ENCODE peak calls at places on chromosomes 11 and 22, in four cellular contexts. A is GM12878; Z is activated T-helper 9 cell treated with anti-CD3 and anti-CD28 coated beads, Interleukin-2, amount 50 U/mL, for 16 hours; Y is fibroblast of pulmonary artery. F is an unnamed sample.

GRCh38 chr11:9922806-9923205 is 258.9 kb downstream of the SWAP70 start:
- DNase-seq in A (no peak), Z (no peak), Y (peak), F (peak)

GRCh38 chr11:80873309-80873999 is 1432.6 kb upstream of the TENM4 start:
- DNase-seq in A (peak), Z (no peak), Y (peak), F (peak)

GRCh38 chr11:83865636-83866461 is 579.7 kb upstream of the CCDC90B start:
- DNase-seq in A (no peak), Z (no peak), Y (peak), F (peak)

GRCh38 chr22:41517172-41518047 is 26.9 kb downstream of the POLR3H start:
- DNase-seq in A (no peak), Z (no peak), Y (peak), F (peak)

GRCh38 chr22:22460060-22460459 is 48.5 kb downstream of the ZNF280B start:
- DNase-seq in A (no peak), Z (no peak), Y (no peak), F (no peak)

GRCh38 chr22:23856721-23857605 is 712 bp upstream of the SLC2A11 start:
- DNase-seq in A (no peak), Z (no peak), Y (peak), F (no peak)

GRCh38 chr11:8228206-8228605 is 35.5 kb downstream of the LMO1 start:
- DNase-seq in A (no peak), Z (no peak), Y (no peak), F (no peak)

GRCh38 chr22:25622011-25622410 is 57.5 kb downstream of the GRK3 start:
- DNase-seq in A (no peak), Z (no peak), Y (peak), F (no peak)

GRCh38 chr11:14310696-14311095 is 48.3 kb downstream of the RRAS2 start:
- DNase-seq in A (no peak), Z (no peak), Y (peak), F (no peak)

GRCh38 chr11:20529757-20530156 is 69.7 kb upstream of the SLC6A5 start:
- DNase-seq in A (no peak), Z (no peak), Y (no peak), F (peak)

GRCh38 chr22:33467718-33468117 is 409.5 kb upstream of the SYN3 start:
- DNase-seq in A (no peak), Z (no peak), Y (peak), F (no peak)

GRCh38 chr11:78938036-78938435 is 363.4 kb upstream of the NARS2 start:
- DNase-seq in A (no peak), Z (no peak), Y (no peak), F (no peak)

GRCh38 chr22:18031670-18032454 is 7.5 kb upstream of the MICAL3 start:
- DNase-seq in A (no peak), Z (no peak), Y (peak), F (peak)

GRCh38 chr22:49582171-49582570 is 245.5 kb downstream of the BRD1 start:
- DNase-seq in A (no peak), Z (no peak), Y (no peak), F (no peak)

GRCh38 chr11:119078675-119079420 is 5.8 kb upstream of the HMBS start:
- DNase-seq in A (no peak), Z (no peak), Y (no peak), F (no peak)

GRCh38 chr22:27825174-27825573 is 23.6 kb upstream of the MN1 start:
- DNase-seq in A (no peak), Z (no peak), Y (no peak), F (no peak)

GRCh38 chr22:37777122-37777687 is 30.5 kb upstream of the GCAT start:
- DNase-seq in A (peak), Z (no peak), Y (peak), F (peak)

GRCh38 chr11:67418476-67419281 is 3.2 kb downstream of the CARNS1 start:
- DNase-seq in A (no peak), Z (no peak), Y (no peak), F (no peak)

GRCh38 chr22:50299724-50300619 is 7.5 kb downstream of the PLXNB2 start:
- DNase-seq in A (no peak), Z (no peak), Y (no peak), F (no peak)

GRCh38 chr22:21959274-21960074 is 6.8 kb upstream of the PPM1F start:
- DNase-seq in A (no peak), Z (no peak), Y (no peak), F (no peak)

GRCh38 chr11:2825261-2825885 is 60.2 kb downstream of the CDKN1C start:
- DNase-seq in A (no peak), Z (no peak), Y (peak), F (no peak)

GRCh38 chr22:37425800-37426531 is 1.3 kb downstream of the ELFN2 start:
- DNase-seq in A (no peak), Z (no peak), Y (no peak), F (no peak)

GRCh38 chr11:62602141-62603071 is 741 bp upstream of the MTA2 start:
- DNase-seq in A (no peak), Z (peak), Y (peak), F (no peak)

GRCh38 chr22:45240810-45241631 is at the start of gene KIAA0930:
- DNase-seq in A (no peak), Z (peak), Y (peak), F (peak)

GRCh38 chr11:59429924-59430516 is 3.8 kb upstream of the OR5A2 start:
- DNase-seq in A (peak), Z (no peak), Y (peak), F (peak)

F was measured in brain microvascular endothelial cell.